ENCODE peak calls at places on chromosomes 7 and 10, in nine cellular contexts. L is GM23248, U is fibroblast of lung, C is IMR-90, Q is astrocyte, N is hepatocyte, A is H9, K is PC-3, V is OCI-LY7. M is an unnamed sample. For H3K4me1 and H4K20me1, the result is how much of the 10 kb centered on the place peaks cover.

GRCh38 chr10:17784701-17785100 is 24.4 kb upstream of the MRC1 start:
- DNase-seq in K (peak), N (no peak), U (no peak), C (peak), A (no peak), L (peak), V (no peak), Q (peak), M (no peak)

GRCh38 chr10:129778571-129778970 is 185.5 kb downstream of the EBF3 start:
- DNase-seq in Q (no peak), U (no peak), K (no peak), A (no peak), N (no peak), V (no peak), C (no peak), L (no peak), M (no peak)

GRCh38 chr10:12780634-12781601 is 220.6 kb downstream of the CCDC3 start:
- DNase-seq in N (no peak), A (no peak), C (peak), U (no peak), Q (peak), K (no peak), V (no peak), L (no peak), M (no peak)

GRCh38 chr7:82985144-82985802 is 177.4 kb downstream of the PCLO start:
- DNase-seq in N (no peak), A (no peak), Q (no peak), C (no peak), L (no peak), U (no peak), K (peak), V (no peak), M (no peak)

GRCh38 chr10:119595715-119596515 is 849 bp downstream of the TIAL1 start:
- DNase-seq in V (peak), U (peak), C (peak), A (peak), L (peak), N (peak), K (no peak), Q (peak), M (peak)

GRCh38 chr7:158394936-158395335 is 192.7 kb downstream of the PTPRN2 start:
- DNase-seq in C (no peak), L (no peak), A (peak), N (peak), Q (no peak), K (peak), V (peak), U (no peak), M (peak)

GRCh38 chr10:93149761-93150160 is 76.1 kb downstream of the CYP26A1 start:
- DNase-seq in N (no peak), K (no peak), Q (peak), V (no peak), U (no peak), C (peak), L (peak), A (no peak), M (no peak)

GRCh38 chr7:137579913-137580640 is 236.5 kb upstream of the PTN start:
- DNase-seq in U (peak), A (no peak), V (no peak), K (peak), L (peak), C (peak), Q (peak), N (no peak), M (no peak)

GRCh38 chr10:10976652-10977051 is 41.0 kb upstream of the CELF2 start:
- DNase-seq in K (no peak), U (no peak), C (no peak), L (no peak), N (no peak), A (no peak), Q (no peak), V (no peak), M (no peak)

GRCh38 chr7:977326-978048 is 2.1 kb upstream of the COX19 start:
- DNase-seq in C (peak), K (no peak), L (no peak), V (no peak), Q (no peak), N (peak), U (no peak), A (no peak), M (peak)

GRCh38 chr10:118163227-118163626 is 116.5 kb upstream of the RAB11FIP2 start:
- DNase-seq in A (no peak), Q (no peak), K (peak), C (no peak), U (no peak), L (peak), N (no peak), V (no peak), M (no peak)

GRCh38 chr10:79180619-79181221 is 112.0 kb downstream of the ZMIZ1 start:
- DNase-seq in K (no peak), V (no peak), C (no peak), N (no peak), U (no peak), L (peak), Q (no peak), A (no peak), M (no peak)

GRCh38 chr10:115918812-115919211 is 354.2 kb downstream of the GFRA1 start:
- DNase-seq in L (peak), N (no peak), V (no peak), Q (peak), C (peak), A (no peak), U (peak), K (no peak), M (no peak)

GRCh38 chr10:20254078-20254477 is 437.8 kb downstream of the PLXDC2 start:
- DNase-seq in U (peak), A (no peak), Q (peak), N (no peak), C (peak), K (no peak), L (no peak), V (no peak), M (no peak)

GRCh38 chr7:132161231-132161915 is 414.9 kb downstream of the PLXNA4 start:
- DNase-seq in N (peak), V (no peak), L (peak), A (no peak), Q (peak), K (no peak), C (no peak), U (no peak), M (no peak)

GRCh38 chr10:34078798-34079470 is 736.2 kb downstream of the PARD3 start:
- DNase-seq in V (no peak), L (peak), N (no peak), U (peak), Q (peak), C (no peak), K (no peak), A (no peak), M (no peak)

GRCh38 chr7:101363734-101364374 is 1.2 kb downstream of the COL26A1 start:
- DNase-seq in L (peak), A (peak), U (peak), N (peak), V (peak), K (peak), Q (peak), C (peak), M (peak)

GRCh38 chr7:116598278-116598677 is 73.4 kb downstream of the CAV1 start:
- DNase-seq in U (no peak), L (no peak), Q (no peak), N (no peak), V (no peak), K (peak), A (no peak), C (no peak), M (peak)

GRCh38 chr7:106110885-106111670 is 1.0 kb downstream of the SYPL1 start:
- DNase-seq in K (peak), A (no peak), U (peak), L (peak), Q (no peak), V (peak), N (no peak), C (no peak), M (peak)

GRCh38 chr7:123862775-123863174 is 17.8 kb downstream of the HYAL4 start:
- DNase-seq in A (no peak), N (no peak), U (no peak), Q (no peak), L (no peak), K (no peak), C (no peak), V (no peak), M (no peak)

GRCh38 chr7:44044315-44045225 is at the start of gene DBNL:
- DNase-seq in U (peak), N (peak), A (peak), L (peak), V (peak), K (peak), C (peak), Q (peak), M (peak)

GRCh38 chr10:86415583-86415982 is 49.0 kb upstream of the GRID1 start:
- DNase-seq in L (no peak), Q (no peak), V (no peak), U (no peak), A (no peak), N (no peak), K (no peak), C (no peak), M (peak)

GRCh38 chr10:103395754-103396066 is 565 bp downstream of the ATP5MK start:
- DNase-seq in A (no peak), K (peak), U (peak), V (peak), N (peak), L (peak), C (peak), Q (peak), M (peak)

GRCh38 chr7:106166651-106167342 is 54.7 kb upstream of the SYPL1 start:
- DNase-seq in Q (peak), K (peak), N (peak), C (peak), V (peak), A (peak), U (peak), L (peak), M (peak)

GRCh38 chr7:33195264-33195663 is 65.9 kb downstream of the BBS9 start:
- DNase-seq in K (peak), N (no peak), L (peak), U (peak), C (peak), V (no peak), Q (peak), A (no peak), M (no peak)

GRCh38 chr10:86824151-86824550 is 67.7 kb downstream of the BMPR1A start:
- DNase-seq in N (no peak), L (no peak), C (no peak), V (no peak), A (peak), K (no peak), Q (no peak), U (no peak), M (peak)

GRCh38 chr10:60573342-60573741 is 183.7 kb upstream of the ANK3 start:
- DNase-seq in A (no peak), L (peak), U (no peak), N (no peak), C (no peak), V (no peak), K (no peak), Q (peak), M (peak)

GRCh38 chr10:60574388-60574787 is 184.7 kb upstream of the ANK3 start:
- DNase-seq in C (no peak), A (no peak), N (no peak), V (no peak), K (peak), L (no peak), Q (no peak), U (no peak), M (no peak)

GRCh38 chr10:60570941-60571340 is 181.3 kb upstream of the ANK3 start:
- DNase-seq in V (no peak), C (no peak), K (peak), Q (no peak), U (no peak), A (no peak), L (no peak), N (no peak), M (no peak)

GRCh38 chr10:60570272-60570865 is 180.7 kb upstream of the ANK3 start:
- DNase-seq in N (no peak), A (no peak), Q (no peak), V (no peak), K (no peak), C (no peak), L (no peak), U (no peak), M (no peak)

GRCh38 chr10:60572511-60573194 is 183.0 kb upstream of the ANK3 start:
- DNase-seq in Q (peak), A (peak), U (peak), V (no peak), N (peak), L (peak), K (peak), C (peak), M (peak)
- H2AFZ ChIP-seq in Q (peak), A (no peak), U (peak), V (no peak), N (peak), L (peak), K (peak), C (peak), M (peak)

DNA sequence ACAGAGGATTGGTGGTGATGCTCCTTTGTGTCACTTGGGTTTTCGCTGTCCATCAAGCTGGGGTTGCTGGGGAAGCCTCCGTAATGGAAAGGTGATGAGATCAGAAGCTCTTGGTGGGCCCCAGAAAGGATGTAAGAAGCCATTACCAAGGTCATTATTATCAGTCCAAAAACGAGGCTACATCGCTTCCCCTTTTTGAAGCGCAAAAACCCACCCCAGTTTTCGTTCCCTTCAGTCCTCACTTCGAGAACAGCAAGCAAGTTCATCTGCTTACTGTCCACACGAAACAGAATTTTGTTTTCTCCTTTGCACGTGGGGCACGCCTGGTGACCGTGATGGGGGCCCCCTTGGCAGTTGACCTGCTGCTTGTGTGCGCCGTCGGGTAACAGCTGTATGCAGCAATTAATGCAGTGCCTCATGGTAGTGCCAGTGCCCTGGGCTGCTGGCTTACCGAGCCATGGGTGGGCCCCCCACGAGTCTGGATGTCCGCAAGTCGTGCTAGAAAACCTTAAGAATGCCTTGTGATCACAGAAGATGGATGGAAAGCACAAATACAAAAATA is 47.5 kb downstream of the CHST15 start:
- DNase-seq in V (no peak), L (no peak), A (no peak), U (no peak), N (no peak), C (no peak), Q (no peak), K (no peak), M (no peak)
- H3K4me1 ChIP-seq in V (under half), L (under half), A (under half), U (under half), N (under half), C (under half), Q (under half), K (under half), M (under half)

DNA sequence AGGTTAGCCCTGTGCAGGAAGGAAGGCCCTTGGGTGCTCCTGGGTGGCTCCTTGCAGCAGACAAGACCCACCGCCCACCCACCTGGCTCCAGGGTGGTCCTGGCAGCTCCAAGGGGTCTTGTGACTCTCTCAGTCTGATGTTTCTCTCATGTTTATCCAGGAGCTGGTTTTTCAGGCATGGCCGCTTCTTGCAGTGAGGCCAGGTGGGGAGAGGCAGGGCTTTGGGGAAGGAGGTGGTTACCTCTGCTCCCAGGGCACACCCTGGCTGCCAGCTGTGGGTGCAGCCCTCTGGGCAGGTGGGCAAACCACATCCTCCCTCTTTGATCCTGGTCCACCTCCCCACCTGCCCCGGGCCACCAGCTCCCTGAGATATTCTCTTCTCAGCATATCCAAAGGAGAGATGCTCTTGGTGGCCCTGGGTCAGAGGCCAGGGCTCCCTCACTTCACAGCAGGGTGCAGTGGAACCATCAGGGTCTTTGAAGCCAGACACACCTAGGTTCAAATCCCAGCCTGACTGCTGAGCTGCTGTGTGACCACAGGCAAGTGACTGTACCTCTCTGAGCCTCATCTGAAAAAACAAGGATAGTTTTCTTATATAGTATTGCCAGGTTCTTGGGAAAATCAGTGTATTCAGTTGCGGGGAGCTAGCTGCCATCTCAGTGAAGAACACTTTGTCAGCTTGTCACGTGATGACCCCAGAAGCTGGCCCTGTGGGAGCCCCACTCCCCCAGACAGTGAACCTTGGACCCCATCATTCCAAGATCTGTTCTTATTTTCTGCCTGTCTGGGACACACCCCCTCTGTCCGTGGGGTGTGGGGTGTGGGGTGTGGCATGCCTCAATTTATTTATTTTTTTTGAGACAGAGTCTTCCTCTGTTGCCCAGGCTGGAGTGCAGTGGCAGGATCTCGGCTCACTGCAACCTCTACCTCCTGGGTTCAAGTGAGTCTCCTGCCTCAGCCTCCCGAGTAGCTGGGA is 11.5 kb downstream of the GTF2IRD1 start:
- DNase-seq in A (no peak), N (no peak), K (peak), V (peak), U (no peak), Q (no peak), L (no peak), C (no peak), M (no peak)
- H4K20me1 ChIP-seq in A (under half), N (half or more), K (under half), V (under half), U (under half), Q (half or more), L (under half), C (half or more), M (half or more)

GRCh38 chr10:4825456-4825867 is 545 bp upstream of the AKR1E2 start:
- DNase-seq in N (no peak), V (no peak), L (no peak), C (no peak), A (no peak), U (no peak), Q (no peak), K (no peak), M (no peak)
- H2AFZ ChIP-seq in N (no peak), V (no peak), L (peak), C (peak), A (no peak), U (no peak), Q (peak), K (no peak), M (no peak)

GRCh38 chr10:71761541-71762113 is 11.7 kb downstream of the VSIR start:
- DNase-seq in V (no peak), Q (no peak), U (no peak), N (no peak), C (no peak), A (peak), K (no peak), L (no peak), M (no peak)
- H3K4me1 ChIP-seq in V (under half), Q (under half), U (under half), N (under half), C (under half), A (under half), K (under half), L (under half), M (under half)

DNA sequence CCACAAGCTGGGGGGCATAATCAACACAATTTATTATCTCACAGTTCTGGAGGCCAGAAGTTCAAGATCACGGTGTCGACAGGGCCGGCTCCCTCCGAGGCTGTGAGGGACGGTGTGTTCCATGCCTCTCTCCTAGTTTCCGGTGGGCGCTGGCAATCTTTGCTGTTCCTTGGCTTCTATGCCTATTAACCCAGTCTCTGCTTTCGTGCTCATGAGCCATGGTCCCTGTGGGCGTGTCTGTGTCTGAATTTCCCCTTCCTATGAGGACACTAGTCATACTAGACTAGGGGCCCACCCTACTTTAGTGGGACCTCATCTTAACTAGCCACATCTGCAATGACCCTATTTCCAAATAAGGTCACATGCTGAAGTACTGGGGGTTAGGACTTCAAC is 29.4 kb downstream of the HIPK2 start:
- DNase-seq in C (no peak), U (no peak), V (no peak), L (no peak), K (no peak), Q (no peak), A (no peak), N (no peak), M (no peak)
- H4K20me1 ChIP-seq in C (half or more), U (under half), V (under half), L (under half), K (half or more), Q (half or more), A (under half), N (half or more), M (half or more)

DNA sequence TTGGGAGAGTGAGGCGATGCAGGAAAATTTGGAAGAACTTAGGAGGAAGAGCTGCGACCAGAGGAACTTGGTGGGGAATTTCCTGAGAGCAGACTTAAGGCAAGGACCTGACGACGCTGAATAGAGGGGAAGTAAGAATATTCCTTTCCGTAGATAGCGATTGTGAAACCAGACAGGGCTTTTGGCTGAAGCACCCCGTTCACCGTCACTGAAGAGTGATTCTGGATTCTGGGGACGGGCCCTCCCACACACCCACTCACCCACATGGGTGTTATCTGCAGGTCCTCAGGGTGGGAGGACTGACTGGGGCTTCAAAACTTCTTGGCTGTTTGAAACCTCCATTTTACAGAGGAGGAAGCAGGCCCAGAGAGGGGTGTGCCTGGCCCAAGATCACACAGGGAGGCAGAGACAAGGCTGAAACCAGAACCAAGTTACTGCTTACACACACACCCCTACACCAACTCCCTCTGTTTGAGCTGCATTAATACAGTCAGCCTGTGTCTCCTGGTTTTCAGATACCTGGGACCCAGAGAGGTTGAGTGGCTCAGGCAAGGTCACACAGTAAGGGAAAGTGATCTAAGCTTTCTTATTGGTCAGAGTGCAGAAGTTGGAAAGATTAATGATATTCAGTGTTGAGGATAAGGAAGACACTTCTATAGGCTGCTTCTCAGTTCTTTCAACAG is 37.2 kb upstream of the CDH23 start:
- DNase-seq in C (no peak), A (no peak), V (no peak), L (no peak), Q (no peak), K (no peak), U (no peak), N (no peak), M (no peak)
- H2AFZ ChIP-seq in C (no peak), A (no peak), V (no peak), L (no peak), Q (no peak), K (no peak), U (no peak), N (no peak), M (no peak)

M was measured in neural progenitor cell.